ENCODE peak calls at places on chromosomes 11 and 22, in eight cellular contexts. H is mucosa of descending colon; G is right atrium auricular region; C is SJSA1; K is uterus; O is gastrocnemius medialis; U is HCT116; V is CD8-positive, alpha-beta memory T cell. I is an unnamed sample. For H3K4me1, the result is how much of the 10 kb centered on the place peaks cover.

GRCh38 chr22:36048911-36049677 is 20.5 kb upstream of the RBFOX2 start:
- DNase-seq in H (no peak), O (no peak), C (no peak), V (no peak), G (no peak), K (no peak), U (no peak), I (no peak)

GRCh38 chr22:41983516-41983915 is 14.3 kb downstream of the SEPTIN3 start:
- DNase-seq in G (no peak), O (no peak), K (no peak), V (no peak), U (no peak), C (no peak), H (no peak), I (no peak)

GRCh38 chr11:16933756-16934603 is 80.2 kb downstream of the PLEKHA7 start:
- DNase-seq in C (no peak), U (no peak), G (peak), V (no peak), H (no peak), O (no peak), K (no peak), I (no peak)

GRCh38 chr11:77407613-77408012 is 66.3 kb downstream of the PAK1 start:
- DNase-seq in V (no peak), U (peak), H (peak), O (peak), C (peak), K (peak), G (no peak), I (no peak)

GRCh38 chr22:31179345-31179744 is 19.4 kb downstream of the RNF185 start:
- DNase-seq in V (no peak), C (peak), O (peak), K (no peak), H (peak), U (no peak), G (no peak), I (no peak)

GRCh38 chr11:96105944-96106343 is 182.0 kb upstream of the MTMR2 start:
- DNase-seq in C (no peak), G (no peak), O (no peak), V (no peak), U (no peak), H (no peak), K (no peak), I (peak)

GRCh38 chr11:33930317-33931021 is 38.6 kb upstream of the LMO2 start:
- DNase-seq in U (no peak), G (no peak), H (peak), K (no peak), V (no peak), O (peak), C (no peak), I (no peak)

GRCh38 chr11:10144954-10145353 is 149.1 kb downstream of the SBF2 start:
- DNase-seq in U (no peak), C (no peak), G (no peak), V (no peak), O (no peak), H (no peak), K (no peak), I (no peak)

GRCh38 chr11:61357233-61357893 is 4.3 kb downstream of the CYB561A3 start:
- DNase-seq in G (no peak), V (no peak), O (no peak), K (no peak), U (no peak), H (no peak), C (no peak), I (no peak)

GRCh38 chr11:13247606-13248320 is 29.8 kb upstream of the BMAL1 start:
- DNase-seq in K (no peak), C (no peak), V (no peak), U (no peak), H (no peak), O (no peak), G (no peak), I (no peak)

GRCh38 chr22:48827228-48827810 is 1000.4 kb downstream of the BRD1 start:
- DNase-seq in C (no peak), H (no peak), G (no peak), U (no peak), V (no peak), K (no peak), O (no peak), I (no peak)

GRCh38 chr11:6258571-6258998 is 1.1 kb upstream of the CCKBR start:
- DNase-seq in O (no peak), H (no peak), G (no peak), K (no peak), V (no peak), C (no peak), U (no peak), I (peak)

GRCh38 chr11:71914127-71914526 is 14.3 kb downstream of the XNDC1N start:
- DNase-seq in K (no peak), H (no peak), O (no peak), U (no peak), V (no peak), C (no peak), G (no peak), I (no peak)

GRCh38 chr11:57787920-57788716 is 26.5 kb downstream of the CTNND1 start:
- DNase-seq in H (no peak), C (no peak), V (no peak), O (no peak), G (no peak), K (no peak), U (no peak), I (no peak)

GRCh38 chr11:57781529-57781943 is 19.9 kb downstream of the CTNND1 start:
- DNase-seq in O (no peak), U (peak), H (peak), V (no peak), G (no peak), K (no peak), C (no peak), I (no peak)

GRCh38 chr11:57787205-57787604 is 25.6 kb downstream of the CTNND1 start:
- DNase-seq in H (no peak), V (no peak), K (no peak), G (no peak), U (no peak), O (no peak), C (no peak), I (no peak)

GRCh38 chr11:57785072-57785471 is 23.5 kb downstream of the CTNND1 start:
- DNase-seq in K (no peak), G (no peak), V (no peak), O (no peak), H (no peak), U (no peak), C (no peak), I (no peak)

GRCh38 chr11:57786436-57786835 is 24.8 kb downstream of the CTNND1 start:
- DNase-seq in G (no peak), C (no peak), K (no peak), O (no peak), V (no peak), H (no peak), U (no peak), I (no peak)
- H3K4me1 ChIP-seq in G (half or more), C (under half), K (under half), O (under half), V (under half), H (half or more), U (half or more), I (under half)

GRCh38 chr11:31815743-31816466 is 4.8 kb upstream of the PAX6 start:
- DNase-seq in O (no peak), K (no peak), V (no peak), H (no peak), U (no peak), C (peak), G (no peak), I (no peak)

GRCh38 chr11:31817621-31818493 is 6.7 kb upstream of the PAX6 start:
- DNase-seq in C (no peak), O (no peak), K (no peak), G (no peak), H (peak), U (no peak), V (no peak), I (no peak)

GRCh38 chr11:31816467-31817053 is 5.4 kb upstream of the PAX6 start:
- DNase-seq in O (no peak), C (no peak), V (no peak), U (no peak), K (no peak), H (peak), G (no peak), I (no peak)

GRCh38 chr11:31818874-31819331 is 7.8 kb upstream of the PAX6 start:
- DNase-seq in V (no peak), C (no peak), G (no peak), K (no peak), O (no peak), H (no peak), U (no peak), I (no peak)

GRCh38 chr11:31817054-31817620 is 6.0 kb upstream of the PAX6 start:
- DNase-seq in H (no peak), O (no peak), K (no peak), G (no peak), C (no peak), V (no peak), U (no peak), I (peak)
- H3K4me3 ChIP-seq in H (no peak), O (peak), K (no peak), G (peak), C (no peak), V (peak), U (peak), I (peak)

DNA sequence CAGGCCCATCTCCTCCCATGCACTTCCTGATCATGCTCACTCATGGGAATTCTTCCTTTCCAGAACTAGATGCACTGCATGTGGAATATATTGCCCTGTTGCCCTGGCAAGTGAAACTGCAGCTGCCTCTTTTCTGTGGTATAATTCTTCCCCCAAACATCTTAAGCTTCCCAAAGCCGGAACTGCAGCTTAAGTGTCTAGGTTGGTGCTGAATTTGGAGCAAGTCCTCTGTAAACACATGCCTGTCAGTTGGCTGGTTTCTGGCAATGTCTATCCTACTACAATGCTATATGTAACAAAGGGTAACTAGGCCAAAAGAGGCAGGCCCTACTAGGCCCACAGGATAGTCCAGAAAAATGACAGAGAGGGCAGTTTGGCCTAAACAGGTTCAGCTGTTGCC is 27.9 kb downstream of the ASCC2 start:
- DNase-seq in G (no peak), H (no peak), O (no peak), C (no peak), V (no peak), K (no peak), U (no peak), I (no peak)
- H3K4me1 ChIP-seq in G (under half), H (under half), O (under half), C (under half), V (under half), K (under half), U (under half), I (under half)

GRCh38 chr22:50327711-50328019 is 853 bp upstream of the DENND6B start:
- DNase-seq in C (no peak), U (no peak), K (no peak), H (no peak), O (no peak), V (no peak), G (no peak), I (no peak)

GRCh38 chr22:50326225-50326958 is 420 bp downstream of the DENND6B start:
- DNase-seq in K (no peak), G (no peak), O (no peak), H (no peak), U (no peak), C (no peak), V (peak), I (no peak)

GRCh38 chr22:50329236-50329635 is 2.4 kb upstream of the DENND6B start:
- DNase-seq in O (no peak), H (no peak), U (no peak), C (peak), G (no peak), V (no peak), K (no peak), I (no peak)

GRCh38 chr22:50325444-50326224 is 1.2 kb downstream of the DENND6B start:
- DNase-seq in H (no peak), O (no peak), U (no peak), C (no peak), V (no peak), G (no peak), K (no peak), I (no peak)

GRCh38 chr22:50326959-50327710 is at the start of gene DENND6B:
- DNase-seq in O (peak), H (peak), K (peak), V (peak), C (peak), G (no peak), U (no peak), I (peak)
- H3K4me3 ChIP-seq in O (peak), H (peak), K (peak), V (peak), C (peak), G (peak), U (peak), I (peak)

DNA sequence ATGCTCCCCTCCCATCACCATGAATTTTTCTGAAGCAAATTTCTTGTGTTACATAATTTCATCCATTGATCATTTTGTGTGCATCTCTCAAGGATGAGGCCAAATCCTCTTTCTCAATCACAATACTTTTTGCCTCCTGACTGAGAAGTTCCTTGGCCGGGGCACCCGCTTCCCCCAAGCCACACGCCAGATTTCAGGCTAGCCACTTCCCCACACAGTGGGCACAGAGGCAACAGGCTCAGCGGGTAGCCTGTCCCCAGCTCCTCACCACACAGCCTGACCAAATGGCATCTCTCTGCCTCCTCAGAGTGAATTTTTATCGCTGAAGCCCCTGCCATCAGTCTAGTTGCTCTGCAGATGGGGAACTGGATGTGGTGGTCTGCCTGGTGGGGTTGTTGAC is 9.9 kb upstream of the DSCAML1 start:
- DNase-seq in O (no peak), G (no peak), H (no peak), C (no peak), U (no peak), V (no peak), K (no peak), I (no peak)
- H3K4me1 ChIP-seq in O (under half), G (under half), H (under half), C (under half), U (under half), V (under half), K (under half), I (under half)

GRCh38 chr22:25760848-25761595 is 19.0 kb downstream of the MYO18B start:
- DNase-seq in H (no peak), G (no peak), O (peak), V (no peak), K (no peak), U (no peak), C (no peak), I (no peak)

GRCh38 chr22:25758316-25758715 is 16.3 kb downstream of the MYO18B start:
- DNase-seq in O (no peak), U (no peak), K (no peak), C (no peak), V (no peak), G (no peak), H (no peak), I (no peak)

GRCh38 chr22:25759825-25760231 is 17.8 kb downstream of the MYO18B start:
- DNase-seq in V (no peak), O (peak), K (no peak), U (no peak), C (peak), G (no peak), H (no peak), I (no peak)

GRCh38 chr22:25762147-25762546 is 20.2 kb downstream of the MYO18B start:
- DNase-seq in U (no peak), C (no peak), K (no peak), O (no peak), V (no peak), G (no peak), H (no peak), I (no peak)

GRCh38 chr22:25760294-25760693 is 18.3 kb downstream of the MYO18B start:
- DNase-seq in V (no peak), U (no peak), H (no peak), C (no peak), K (no peak), O (no peak), G (no peak), I (no peak)
- H3K4me3 ChIP-seq in V (no peak), U (no peak), H (no peak), C (no peak), K (no peak), O (no peak), G (no peak), I (no peak)

DNA sequence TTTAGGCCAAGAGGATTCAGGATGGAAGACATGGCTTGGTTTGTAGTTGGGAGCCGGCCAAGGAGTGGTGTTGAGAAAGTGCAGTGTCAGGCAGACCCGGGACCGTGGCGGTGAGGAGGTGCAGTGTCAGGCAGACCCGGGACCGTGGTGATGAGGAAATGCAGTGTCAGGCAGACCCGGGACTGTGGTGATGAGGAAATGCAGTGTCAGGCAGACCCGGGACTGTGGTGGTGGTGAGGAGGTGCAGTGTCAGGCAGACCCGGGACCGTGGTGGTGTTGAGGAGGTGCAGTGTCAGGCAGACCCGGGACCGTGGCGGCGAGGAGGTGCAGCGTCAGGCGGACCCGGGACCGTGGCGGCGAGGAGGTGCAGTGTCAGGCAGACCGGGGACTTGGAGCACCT is 59.7 kb downstream of the LRP5 start:
- DNase-seq in K (peak), V (no peak), H (no peak), U (no peak), O (no peak), G (no peak), C (no peak), I (no peak)
- H3K4me1 ChIP-seq in K (under half), V (under half), H (under half), U (under half), O (half or more), G (half or more), C (under half), I (under half)

GRCh38 chr11:134118016-134118415 is 49.1 kb downstream of the JAM3 start:
- DNase-seq in V (no peak), G (no peak), O (no peak), C (no peak), K (no peak), H (no peak), U (no peak), I (no peak)

GRCh38 chr11:134119094-134119493 is 50.2 kb downstream of the JAM3 start:
- DNase-seq in U (no peak), H (no peak), C (no peak), V (no peak), K (no peak), G (no peak), O (no peak), I (no peak)

GRCh38 chr11:134120921-134121526 is 52.2 kb downstream of the JAM3 start:
- DNase-seq in K (peak), H (no peak), O (no peak), V (no peak), C (no peak), U (no peak), G (no peak), I (no peak)

GRCh38 chr11:134116210-134116609 is 47.3 kb downstream of the JAM3 start:
- DNase-seq in C (no peak), H (no peak), V (no peak), O (no peak), G (no peak), K (no peak), U (no peak), I (no peak)

DNA sequence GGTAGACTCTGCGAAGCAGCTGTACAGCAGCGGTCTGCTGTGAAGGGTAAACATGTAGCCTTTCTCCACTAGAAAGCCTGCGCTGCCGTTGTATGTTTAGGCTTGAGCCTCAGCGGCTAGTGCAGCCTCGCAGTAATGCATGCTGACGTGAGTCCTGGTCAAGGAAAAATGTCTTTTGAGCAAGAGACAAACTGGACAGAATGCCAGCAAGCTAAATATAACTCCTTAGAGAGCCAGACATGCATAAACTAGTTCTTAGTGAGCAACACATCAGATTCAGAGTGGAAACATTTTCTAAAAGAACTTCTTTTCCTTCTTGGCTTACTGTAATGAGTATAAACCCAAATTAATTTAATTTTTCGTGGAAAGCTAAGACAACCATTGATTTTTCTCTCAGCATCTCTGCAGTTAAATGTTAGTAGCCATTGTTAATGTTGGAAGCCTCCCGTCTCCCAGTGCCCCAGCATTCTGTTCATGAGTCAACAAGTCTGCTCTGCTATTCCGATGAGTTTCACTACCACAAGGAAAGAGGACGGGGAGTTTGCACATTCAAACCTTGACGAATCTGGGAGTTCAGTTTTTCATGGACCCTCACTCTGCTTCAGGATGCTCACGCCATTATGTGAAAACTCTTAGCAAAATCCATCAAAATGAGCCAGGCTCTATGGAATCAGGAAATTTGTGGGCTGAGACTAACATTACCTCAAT is 51.4 kb downstream of the JAM3 start:
- DNase-seq in V (no peak), O (peak), K (peak), G (peak), C (no peak), H (peak), U (no peak), I (no peak)
- H3K4me3 ChIP-seq in V (no peak), O (peak), K (no peak), G (peak), C (no peak), H (no peak), U (no peak), I (no peak)

I was measured in HAP-1.